ENCODE peak calls at places on chromosome 18, in nine cellular contexts. One of them, this sample, is unnamed.

GRCh38 chr18:37612941-37613340 is 47.3 kb upstream of the CELF4 start:
- DNase-seq in T-helper 2 cell: no peak
- DNase-seq in activated CD4-positive, alpha-beta T cell treated with anti-CD3 and anti-CD28 coated beads, Interleukin-2, amount 50 U/mL, for 24 hours: no peak
- DNase-seq in Caki2: no peak
- DNase-seq in neural crest cell: no peak
- DNase-seq in HCEC 1CT: no peak
- DNase-seq in progenitor cell of endocrine pancreas: no peak
- DNase-seq in AG20443: no peak
- DNase-seq in NCI-H1105 treated with DMSO at 0.1 percent for 48 hours: no peak
- DNase-seq in this sample: no peak

GRCh38 chr18:33135951-33136660 is 304.4 kb downstream of the CCDC178 start:
- DNase-seq in AG20443: no peak
- DNase-seq in HCEC 1CT: no peak
- DNase-seq in T-helper 2 cell: no peak
- DNase-seq in NCI-H1105 treated with DMSO at 0.1 percent for 48 hours: no peak
- DNase-seq in progenitor cell of endocrine pancreas: no peak
- DNase-seq in neural crest cell: no peak
- DNase-seq in Caki2: no peak
- DNase-seq in activated CD4-positive, alpha-beta T cell treated with anti-CD3 and anti-CD28 coated beads, Interleukin-2, amount 50 U/mL, for 24 hours: no peak
- DNase-seq in this sample: no peak

GRCh38 chr18:30970201-30970816 is 72.2 kb downstream of the DSC3 start:
- DNase-seq in HCEC 1CT: peak; percentile 13
- DNase-seq in neural crest cell: peak; percentile 12
- DNase-seq in Caki2: peak; percentile 16
- DNase-seq in NCI-H1105 treated with DMSO at 0.1 percent for 48 hours: peak; percentile 62
- DNase-seq in T-helper 2 cell: no peak
- DNase-seq in AG20443: no peak
- DNase-seq in activated CD4-positive, alpha-beta T cell treated with anti-CD3 and anti-CD28 coated beads, Interleukin-2, amount 50 U/mL, for 24 hours: no peak
- DNase-seq in progenitor cell of endocrine pancreas: no peak
- DNase-seq in this sample: peak; percentile 51

GRCh38 chr18:54203914-54204313 is 20.6 kb downstream of the MBD2 start:
- DNase-seq in Caki2: no peak
- DNase-seq in neural crest cell: no peak
- DNase-seq in T-helper 2 cell: no peak
- DNase-seq in HCEC 1CT: no peak
- DNase-seq in NCI-H1105 treated with DMSO at 0.1 percent for 48 hours: no peak
- DNase-seq in activated CD4-positive, alpha-beta T cell treated with anti-CD3 and anti-CD28 coated beads, Interleukin-2, amount 50 U/mL, for 24 hours: no peak
- DNase-seq in progenitor cell of endocrine pancreas: no peak
- DNase-seq in AG20443: no peak
- DNase-seq in this sample: peak; percentile 63

GRCh38 chr18:44586782-44587524 is 93.7 kb upstream of the SETBP1 start:
- DNase-seq in neural crest cell: no peak
- DNase-seq in HCEC 1CT: no peak
- DNase-seq in activated CD4-positive, alpha-beta T cell treated with anti-CD3 and anti-CD28 coated beads, Interleukin-2, amount 50 U/mL, for 24 hours: no peak
- DNase-seq in NCI-H1105 treated with DMSO at 0.1 percent for 48 hours: no peak
- DNase-seq in AG20443: no peak
- DNase-seq in progenitor cell of endocrine pancreas: no peak
- DNase-seq in Caki2: no peak
- DNase-seq in T-helper 2 cell: no peak
- DNase-seq in this sample: no peak

GRCh38 chr18:12990128-12990485 is 1.1 kb upstream of the CEP192 start:
- DNase-seq in HCEC 1CT: no peak
- DNase-seq in AG20443: no peak
- DNase-seq in NCI-H1105 treated with DMSO at 0.1 percent for 48 hours: no peak
- DNase-seq in progenitor cell of endocrine pancreas: no peak
- DNase-seq in activated CD4-positive, alpha-beta T cell treated with anti-CD3 and anti-CD28 coated beads, Interleukin-2, amount 50 U/mL, for 24 hours: no peak
- DNase-seq in neural crest cell: no peak
- DNase-seq in Caki2: no peak
- DNase-seq in T-helper 2 cell: no peak
- DNase-seq in this sample: peak; percentile 59

GRCh38 chr18:58603365-58604067 is 25.4 kb downstream of the ALPK2 start:
- DNase-seq in neural crest cell: no peak
- DNase-seq in NCI-H1105 treated with DMSO at 0.1 percent for 48 hours: no peak
- DNase-seq in HCEC 1CT: no peak
- DNase-seq in AG20443: no peak
- DNase-seq in activated CD4-positive, alpha-beta T cell treated with anti-CD3 and anti-CD28 coated beads, Interleukin-2, amount 50 U/mL, for 24 hours: no peak
- DNase-seq in T-helper 2 cell: no peak
- DNase-seq in Caki2: peak; percentile 78
- DNase-seq in progenitor cell of endocrine pancreas: no peak
- DNase-seq in this sample: no peak

GRCh38 chr18:58894937-58895336 is 30.3 kb downstream of the ZNF532 start:
- DNase-seq in activated CD4-positive, alpha-beta T cell treated with anti-CD3 and anti-CD28 coated beads, Interleukin-2, amount 50 U/mL, for 24 hours: no peak
- DNase-seq in NCI-H1105 treated with DMSO at 0.1 percent for 48 hours: no peak
- DNase-seq in HCEC 1CT: no peak
- DNase-seq in Caki2: no peak
- DNase-seq in neural crest cell: no peak
- DNase-seq in T-helper 2 cell: no peak
- DNase-seq in progenitor cell of endocrine pancreas: no peak
- DNase-seq in AG20443: no peak
- DNase-seq in this sample: no peak

GRCh38 chr18:11512096-11513030 is 97.0 kb upstream of the SLC35G4 start:
- DNase-seq in Caki2: peak; percentile 23
- DNase-seq in activated CD4-positive, alpha-beta T cell treated with anti-CD3 and anti-CD28 coated beads, Interleukin-2, amount 50 U/mL, for 24 hours: no peak
- DNase-seq in AG20443: no peak
- DNase-seq in NCI-H1105 treated with DMSO at 0.1 percent for 48 hours: no peak
- DNase-seq in HCEC 1CT: peak; percentile 9
- DNase-seq in progenitor cell of endocrine pancreas: no peak
- DNase-seq in neural crest cell: no peak
- DNase-seq in T-helper 2 cell: no peak
- DNase-seq in this sample: no peak

GRCh38 chr18:42274488-42275137 is 319.6 kb downstream of the PIK3C3 start:
- DNase-seq in NCI-H1105 treated with DMSO at 0.1 percent for 48 hours: peak; percentile 46
- DNase-seq in HCEC 1CT: no peak
- DNase-seq in progenitor cell of endocrine pancreas: no peak
- DNase-seq in AG20443: peak; percentile 18
- DNase-seq in Caki2: no peak
- DNase-seq in neural crest cell: no peak
- DNase-seq in T-helper 2 cell: no peak
- DNase-seq in activated CD4-positive, alpha-beta T cell treated with anti-CD3 and anti-CD28 coated beads, Interleukin-2, amount 50 U/mL, for 24 hours: no peak
- DNase-seq in this sample: peak; percentile 38

GRCh38 chr18:8262221-8262620 is 347.0 kb upstream of the RAB12 start:
- DNase-seq in activated CD4-positive, alpha-beta T cell treated with anti-CD3 and anti-CD28 coated beads, Interleukin-2, amount 50 U/mL, for 24 hours: no peak
- DNase-seq in AG20443: no peak
- DNase-seq in Caki2: no peak
- DNase-seq in HCEC 1CT: no peak
- DNase-seq in NCI-H1105 treated with DMSO at 0.1 percent for 48 hours: no peak
- DNase-seq in neural crest cell: no peak
- DNase-seq in progenitor cell of endocrine pancreas: no peak
- DNase-seq in T-helper 2 cell: no peak
- DNase-seq in this sample: no peak

GRCh38 chr18:35344736-35345459 is 678 bp upstream of the ZNF24 start:
- DNase-seq in progenitor cell of endocrine pancreas: no peak
- DNase-seq in activated CD4-positive, alpha-beta T cell treated with anti-CD3 and anti-CD28 coated beads, Interleukin-2, amount 50 U/mL, for 24 hours: no peak
- DNase-seq in neural crest cell: no peak
- DNase-seq in HCEC 1CT: no peak
- DNase-seq in T-helper 2 cell: no peak
- DNase-seq in AG20443: no peak
- DNase-seq in Caki2: no peak
- DNase-seq in NCI-H1105 treated with DMSO at 0.1 percent for 48 hours: no peak
- DNase-seq in this sample: no peak

GRCh38 chr18:75869197-75869596 is 441.7 kb upstream of the SMIM21 start:
- DNase-seq in NCI-H1105 treated with DMSO at 0.1 percent for 48 hours: no peak
- DNase-seq in progenitor cell of endocrine pancreas: no peak
- DNase-seq in Caki2: no peak
- DNase-seq in HCEC 1CT: no peak
- DNase-seq in neural crest cell: no peak
- DNase-seq in AG20443: no peak
- DNase-seq in activated CD4-positive, alpha-beta T cell treated with anti-CD3 and anti-CD28 coated beads, Interleukin-2, amount 50 U/mL, for 24 hours: no peak
- DNase-seq in T-helper 2 cell: no peak
- DNase-seq in this sample: no peak

GRCh38 chr18:8744038-8744437 is 38.7 kb downstream of the MTCL1 start:
- DNase-seq in AG20443: no peak
- DNase-seq in neural crest cell: no peak
- DNase-seq in HCEC 1CT: no peak
- DNase-seq in NCI-H1105 treated with DMSO at 0.1 percent for 48 hours: no peak
- DNase-seq in progenitor cell of endocrine pancreas: no peak
- DNase-seq in activated CD4-positive, alpha-beta T cell treated with anti-CD3 and anti-CD28 coated beads, Interleukin-2, amount 50 U/mL, for 24 hours: no peak
- DNase-seq in Caki2: no peak
- DNase-seq in T-helper 2 cell: no peak
- DNase-seq in this sample: no peak

GRCh38 chr18:65750421-65751144 is at the start of gene CDH7:
- DNase-seq in HCEC 1CT: no peak
- DNase-seq in AG20443: peak; percentile 7
- DNase-seq in neural crest cell: peak; percentile 49
- DNase-seq in Caki2: no peak
- DNase-seq in T-helper 2 cell: no peak
- DNase-seq in NCI-H1105 treated with DMSO at 0.1 percent for 48 hours: peak; percentile 35
- DNase-seq in progenitor cell of endocrine pancreas: peak; percentile 61
- DNase-seq in activated CD4-positive, alpha-beta T cell treated with anti-CD3 and anti-CD28 coated beads, Interleukin-2, amount 50 U/mL, for 24 hours: no peak
- DNase-seq in this sample: no peak

GRCh38 chr18:43279015-43279758 is 1.9 kb upstream of the SYT4 start:
- DNase-seq in HCEC 1CT: no peak
- DNase-seq in Caki2: peak; percentile 11
- DNase-seq in T-helper 2 cell: no peak
- DNase-seq in neural crest cell: no peak
- DNase-seq in progenitor cell of endocrine pancreas: no peak
- DNase-seq in NCI-H1105 treated with DMSO at 0.1 percent for 48 hours: peak; percentile 98
- DNase-seq in AG20443: no peak
- DNase-seq in activated CD4-positive, alpha-beta T cell treated with anti-CD3 and anti-CD28 coated beads, Interleukin-2, amount 50 U/mL, for 24 hours: no peak
- DNase-seq in this sample: peak; percentile 56

GRCh38 chr18:79506191-79507075 is 110.7 kb downstream of the NFATC1 start:
- DNase-seq in T-helper 2 cell: no peak
- DNase-seq in neural crest cell: no peak
- DNase-seq in NCI-H1105 treated with DMSO at 0.1 percent for 48 hours: no peak
- DNase-seq in Caki2: no peak
- DNase-seq in progenitor cell of endocrine pancreas: no peak
- DNase-seq in activated CD4-positive, alpha-beta T cell treated with anti-CD3 and anti-CD28 coated beads, Interleukin-2, amount 50 U/mL, for 24 hours: no peak
- DNase-seq in AG20443: peak; percentile 59
- DNase-seq in HCEC 1CT: no peak
- DNase-seq in this sample: no peak

GRCh38 chr18:55658598-55658997 is 70.6 kb upstream of the TCF4 start:
- DNase-seq in Caki2: no peak
- DNase-seq in neural crest cell: no peak
- DNase-seq in NCI-H1105 treated with DMSO at 0.1 percent for 48 hours: no peak
- DNase-seq in progenitor cell of endocrine pancreas: no peak
- DNase-seq in AG20443: no peak
- DNase-seq in HCEC 1CT: no peak
- DNase-seq in T-helper 2 cell: no peak
- DNase-seq in activated CD4-positive, alpha-beta T cell treated with anti-CD3 and anti-CD28 coated beads, Interleukin-2, amount 50 U/mL, for 24 hours: no peak
- DNase-seq in this sample: no peak

GRCh38 chr18:23828426-23828825 is 139.2 kb downstream of the LAMA3 start:
- DNase-seq in Caki2: peak; percentile 65
- DNase-seq in activated CD4-positive, alpha-beta T cell treated with anti-CD3 and anti-CD28 coated beads, Interleukin-2, amount 50 U/mL, for 24 hours: no peak
- DNase-seq in AG20443: peak; percentile 42
- DNase-seq in NCI-H1105 treated with DMSO at 0.1 percent for 48 hours: no peak
- DNase-seq in T-helper 2 cell: no peak
- DNase-seq in neural crest cell: no peak
- DNase-seq in HCEC 1CT: peak; percentile 82
- DNase-seq in progenitor cell of endocrine pancreas: no peak
- DNase-seq in this sample: peak; percentile 83

GRCh38 chr18:27298215-27298804 is 113.2 kb upstream of the CHST9 start:
- DNase-seq in T-helper 2 cell: no peak
- DNase-seq in progenitor cell of endocrine pancreas: no peak
- DNase-seq in Caki2: no peak
- DNase-seq in NCI-H1105 treated with DMSO at 0.1 percent for 48 hours: peak; percentile 32
- DNase-seq in neural crest cell: no peak
- DNase-seq in activated CD4-positive, alpha-beta T cell treated with anti-CD3 and anti-CD28 coated beads, Interleukin-2, amount 50 U/mL, for 24 hours: no peak
- DNase-seq in AG20443: no peak
- DNase-seq in HCEC 1CT: no peak
- DNase-seq in this sample: peak; percentile 9

This sample was measured in NB4.